ENCODE peak calls at places on chromosomes 1 and 21, in eight cellular contexts. One of them, this sample, is unnamed.

GRCh38 chr1:228337711-228338520 is 68.7 kb downstream of the TRIM11 start:
- DNase-seq in mesenchymal stem cell: no peak
- DNase-seq in tibial nerve: no peak
- DNase-seq in CD8-positive, alpha-beta T cell: peak; percentile 4
- DNase-seq in psoas muscle: peak; percentile 63
- DNase-seq in endothelial cell of umbilical vein: no peak
- DNase-seq in fibroblast of lung: no peak
- DNase-seq in prostate gland: no peak
- DNase-seq in this sample: no peak

GRCh38 chr1:223001653-223002634 is 141.1 kb downstream of the TLR5 start:
- DNase-seq in mesenchymal stem cell: no peak
- DNase-seq in tibial nerve: no peak
- DNase-seq in CD8-positive, alpha-beta T cell: no peak
- DNase-seq in psoas muscle: no peak
- DNase-seq in endothelial cell of umbilical vein: no peak
- DNase-seq in fibroblast of lung: peak; percentile 26
- DNase-seq in prostate gland: no peak
- DNase-seq in this sample: peak; percentile 64

GRCh38 chr1:17167041-17167782 is 37.7 kb upstream of the PADI1 start:
- DNase-seq in mesenchymal stem cell: no peak
- DNase-seq in tibial nerve: no peak
- DNase-seq in CD8-positive, alpha-beta T cell: no peak
- DNase-seq in psoas muscle: no peak
- DNase-seq in endothelial cell of umbilical vein: no peak
- DNase-seq in fibroblast of lung: no peak
- DNase-seq in prostate gland: no peak
- DNase-seq in this sample: no peak

GRCh38 chr1:219020386-219020785 is 153.3 kb upstream of the LYPLAL1 start:
- DNase-seq in mesenchymal stem cell: peak; percentile 81
- DNase-seq in tibial nerve: no peak
- DNase-seq in CD8-positive, alpha-beta T cell: no peak
- DNase-seq in psoas muscle: no peak
- DNase-seq in endothelial cell of umbilical vein: peak; percentile 52
- DNase-seq in fibroblast of lung: no peak
- DNase-seq in prostate gland: no peak
- DNase-seq in this sample: no peak

GRCh38 chr21:28537371-28538079 is 455.2 kb downstream of the LTN1 start:
- DNase-seq in mesenchymal stem cell: peak; percentile 84
- DNase-seq in tibial nerve: no peak
- DNase-seq in CD8-positive, alpha-beta T cell: no peak
- DNase-seq in psoas muscle: no peak
- DNase-seq in endothelial cell of umbilical vein: peak; percentile 82
- DNase-seq in fibroblast of lung: peak; percentile 98
- DNase-seq in prostate gland: no peak
- DNase-seq in this sample: peak; percentile 99

GRCh38 chr21:25850126-25850831 is 115.5 kb downstream of the GABPA start:
- DNase-seq in mesenchymal stem cell: peak; percentile 49
- DNase-seq in tibial nerve: no peak
- DNase-seq in CD8-positive, alpha-beta T cell: no peak
- DNase-seq in psoas muscle: no peak
- DNase-seq in endothelial cell of umbilical vein: no peak
- DNase-seq in fibroblast of lung: no peak
- DNase-seq in prostate gland: no peak
- DNase-seq in this sample: no peak

GRCh38 chr1:52567943-52568342 is 15.1 kb upstream of the TUT4 start:
- DNase-seq in mesenchymal stem cell: no peak
- DNase-seq in tibial nerve: no peak
- DNase-seq in CD8-positive, alpha-beta T cell: peak; percentile 10
- DNase-seq in psoas muscle: no peak
- DNase-seq in endothelial cell of umbilical vein: no peak
- DNase-seq in fibroblast of lung: peak; percentile 22
- DNase-seq in prostate gland: no peak
- DNase-seq in this sample: no peak

GRCh38 chr1:182032251-182032650 is 29.3 kb downstream of the ZNF648 start:
- DNase-seq in mesenchymal stem cell: no peak
- DNase-seq in tibial nerve: no peak
- DNase-seq in CD8-positive, alpha-beta T cell: no peak
- DNase-seq in psoas muscle: no peak
- DNase-seq in endothelial cell of umbilical vein: no peak
- DNase-seq in fibroblast of lung: no peak
- DNase-seq in prostate gland: no peak
- DNase-seq in this sample: peak; percentile 49

GRCh38 chr1:211613108-211613947 is 34.4 kb upstream of the SLC30A1 start:
- DNase-seq in mesenchymal stem cell: peak; percentile 96
- DNase-seq in tibial nerve: peak; percentile 68
- DNase-seq in CD8-positive, alpha-beta T cell: no peak
- DNase-seq in psoas muscle: peak; percentile 83
- DNase-seq in endothelial cell of umbilical vein: no peak
- DNase-seq in fibroblast of lung: peak; percentile 96
- DNase-seq in prostate gland: peak; percentile 50
- DNase-seq in this sample: peak; percentile 39

GRCh38 chr1:39407889-39408640 is 83.4 kb upstream of the BMP8A start:
- DNase-seq in mesenchymal stem cell: no peak
- DNase-seq in tibial nerve: no peak
- DNase-seq in CD8-positive, alpha-beta T cell: no peak
- DNase-seq in psoas muscle: no peak
- DNase-seq in endothelial cell of umbilical vein: no peak
- DNase-seq in fibroblast of lung: no peak
- DNase-seq in prostate gland: no peak
- DNase-seq in this sample: peak; percentile 18

GRCh38 chr1:243345205-243345604 is 89.4 kb downstream of the SDCCAG8 start:
- DNase-seq in mesenchymal stem cell: no peak
- DNase-seq in tibial nerve: no peak
- DNase-seq in CD8-positive, alpha-beta T cell: no peak
- DNase-seq in psoas muscle: no peak
- DNase-seq in endothelial cell of umbilical vein: peak; percentile 49
- DNase-seq in fibroblast of lung: peak; percentile 28
- DNase-seq in prostate gland: peak; percentile 27
- DNase-seq in this sample: peak; percentile 41

GRCh38 chr1:9410737-9411297 is 118.1 kb downstream of the SPSB1 start:
- DNase-seq in mesenchymal stem cell: peak; percentile 100
- DNase-seq in tibial nerve: no peak
- DNase-seq in CD8-positive, alpha-beta T cell: no peak
- DNase-seq in psoas muscle: no peak
- DNase-seq in endothelial cell of umbilical vein: peak; percentile 65
- DNase-seq in fibroblast of lung: peak; percentile 30
- DNase-seq in prostate gland: no peak
- DNase-seq in this sample: no peak

GRCh38 chr1:205943245-205943644 is at the start of gene SLC26A9:
- DNase-seq in mesenchymal stem cell: no peak
- DNase-seq in tibial nerve: no peak
- DNase-seq in CD8-positive, alpha-beta T cell: no peak
- DNase-seq in psoas muscle: no peak
- DNase-seq in endothelial cell of umbilical vein: no peak
- DNase-seq in fibroblast of lung: no peak
- DNase-seq in prostate gland: no peak
- DNase-seq in this sample: no peak

GRCh38 chr1:48979940-48980339 is 203.2 kb upstream of the BEND5 start:
- DNase-seq in mesenchymal stem cell: no peak
- DNase-seq in tibial nerve: no peak
- DNase-seq in CD8-positive, alpha-beta T cell: no peak
- DNase-seq in psoas muscle: no peak
- DNase-seq in endothelial cell of umbilical vein: no peak
- DNase-seq in fibroblast of lung: no peak
- DNase-seq in prostate gland: no peak
- DNase-seq in this sample: no peak

GRCh38 chr1:23930861-23931471 is 17.8 kb upstream of the CNR2 start:
- DNase-seq in mesenchymal stem cell: peak; percentile 45
- DNase-seq in tibial nerve: no peak
- DNase-seq in CD8-positive, alpha-beta T cell: no peak
- DNase-seq in psoas muscle: no peak
- DNase-seq in endothelial cell of umbilical vein: no peak
- DNase-seq in fibroblast of lung: peak; percentile 49
- DNase-seq in prostate gland: no peak
- DNase-seq in this sample: no peak

DNA sequence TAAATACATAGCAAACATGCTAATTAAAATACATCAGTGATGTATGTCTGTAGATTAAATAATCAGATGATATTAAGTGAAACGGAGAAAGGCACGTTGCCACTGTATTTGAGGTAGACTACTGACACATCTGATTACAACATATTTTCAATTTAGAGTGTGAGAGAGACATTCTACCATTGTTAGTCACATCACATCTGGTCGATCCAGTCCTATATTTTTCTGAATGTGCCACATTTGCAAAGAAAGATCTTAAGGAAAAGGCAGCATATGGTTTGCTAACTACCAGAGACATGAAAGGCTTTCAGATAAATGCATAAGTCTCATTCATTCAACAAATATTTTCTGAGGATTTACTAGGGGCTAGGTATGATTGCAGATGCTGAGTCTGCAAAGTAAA is 114.3 kb upstream of the RUNX1 start:
- DNase-seq in mesenchymal stem cell: no peak
- DNase-seq in tibial nerve: no peak
- DNase-seq in CD8-positive, alpha-beta T cell: no peak
- DNase-seq in psoas muscle: no peak
- DNase-seq in endothelial cell of umbilical vein: no peak
- DNase-seq in fibroblast of lung: peak; percentile 28
- DNase-seq in prostate gland: no peak
- DNase-seq in this sample: peak; percentile 68
- H3K27ac ChIP-seq in mesenchymal stem cell: no peak overlapping the region
- H3K27ac ChIP-seq in tibial nerve: no peak overlapping the region
- H3K27ac ChIP-seq in CD8-positive, alpha-beta T cell: no peak overlapping the region
- H3K27ac ChIP-seq in psoas muscle: no peak overlapping the region
- H3K27ac ChIP-seq in endothelial cell of umbilical vein: no peak overlapping the region
- H3K27ac ChIP-seq in fibroblast of lung: no peak overlapping the region
- H3K27ac ChIP-seq in prostate gland: no peak overlapping the region
- H3K27ac ChIP-seq in this sample: no peak overlapping the region

GRCh38 chr1:175192630-175193338 is at the start of gene KIAA0040:
- DNase-seq in mesenchymal stem cell: peak; percentile 56
- DNase-seq in tibial nerve: peak; percentile 59
- DNase-seq in CD8-positive, alpha-beta T cell: peak; percentile 63
- DNase-seq in psoas muscle: peak; percentile 88
- DNase-seq in endothelial cell of umbilical vein: peak; percentile 62
- DNase-seq in fibroblast of lung: no peak
- DNase-seq in prostate gland: peak; percentile 81
- DNase-seq in this sample: peak; percentile 77

GRCh38 chr1:175191654-175192053 is 922 bp downstream of the KIAA0040 start:
- DNase-seq in mesenchymal stem cell: peak; percentile 24
- DNase-seq in tibial nerve: no peak
- DNase-seq in CD8-positive, alpha-beta T cell: no peak
- DNase-seq in psoas muscle: no peak
- DNase-seq in endothelial cell of umbilical vein: peak; percentile 4
- DNase-seq in fibroblast of lung: no peak
- DNase-seq in prostate gland: peak; percentile 29
- DNase-seq in this sample: no peak

GRCh38 chr1:175195281-175195680 is 2.7 kb upstream of the KIAA0040 start:
- DNase-seq in mesenchymal stem cell: no peak
- DNase-seq in tibial nerve: no peak
- DNase-seq in CD8-positive, alpha-beta T cell: no peak
- DNase-seq in psoas muscle: no peak
- DNase-seq in endothelial cell of umbilical vein: no peak
- DNase-seq in fibroblast of lung: no peak
- DNase-seq in prostate gland: no peak
- DNase-seq in this sample: no peak

GRCh38 chr1:175193339-175193950 is 869 bp upstream of the KIAA0040 start:
- DNase-seq in mesenchymal stem cell: peak; percentile 9
- DNase-seq in tibial nerve: no peak
- DNase-seq in CD8-positive, alpha-beta T cell: no peak
- DNase-seq in psoas muscle: no peak
- DNase-seq in endothelial cell of umbilical vein: peak; percentile 4
- DNase-seq in fibroblast of lung: no peak
- DNase-seq in prostate gland: no peak
- DNase-seq in this sample: peak; percentile 59

DNA sequence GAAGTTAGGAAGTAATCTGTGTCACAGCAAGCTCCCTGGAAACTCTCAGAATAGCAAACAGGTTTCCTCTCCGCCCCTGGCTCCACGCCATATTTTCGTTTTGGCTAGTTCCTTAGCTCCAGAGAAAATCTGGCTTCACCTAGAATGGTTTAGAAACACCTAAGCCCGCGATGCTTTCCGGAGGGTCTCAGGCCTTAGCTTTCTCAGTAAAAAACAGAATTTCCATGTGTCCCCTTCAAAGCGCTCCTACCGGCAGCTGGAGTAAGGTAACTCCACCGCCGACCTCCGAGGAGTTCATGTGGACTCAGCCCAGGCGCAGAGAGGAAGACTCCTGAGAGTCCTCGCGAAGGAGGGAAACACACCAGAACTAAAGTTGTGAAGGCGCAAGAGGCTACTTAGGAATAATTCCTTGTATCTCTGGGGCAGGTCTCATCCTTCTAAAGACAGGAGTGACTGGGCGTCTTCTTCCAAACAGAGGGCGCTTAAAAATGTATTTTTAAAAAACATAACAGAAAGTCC is 406 bp downstream of the KIAA0040 start:
- DNase-seq in mesenchymal stem cell: peak; percentile 18
- DNase-seq in tibial nerve: peak; percentile 37
- DNase-seq in CD8-positive, alpha-beta T cell: peak; percentile 26
- DNase-seq in psoas muscle: peak; percentile 70
- DNase-seq in endothelial cell of umbilical vein: peak; percentile 45
- DNase-seq in fibroblast of lung: no peak
- DNase-seq in prostate gland: peak; percentile 78
- DNase-seq in this sample: peak; percentile 71
- H3K4me1 ChIP-seq in mesenchymal stem cell: peaks cover 12% of the 10 kb centered on the region
- H3K4me1 ChIP-seq in tibial nerve: peaks cover 56% of the 10 kb centered on the region
- H3K4me1 ChIP-seq in CD8-positive, alpha-beta T cell: peaks cover 48% of the 10 kb centered on the region
- H3K4me1 ChIP-seq in psoas muscle: peaks cover 32% of the 10 kb centered on the region
- H3K4me1 ChIP-seq in endothelial cell of umbilical vein: peaks cover 13% of the 10 kb centered on the region
- H3K4me1 ChIP-seq in fibroblast of lung: peaks cover 3% of the 10 kb centered on the region
- H3K4me1 ChIP-seq in prostate gland: no peaks in the 10 kb centered on the region
- H3K4me1 ChIP-seq in this sample: peaks cover 48% of the 10 kb centered on the region

DNA sequence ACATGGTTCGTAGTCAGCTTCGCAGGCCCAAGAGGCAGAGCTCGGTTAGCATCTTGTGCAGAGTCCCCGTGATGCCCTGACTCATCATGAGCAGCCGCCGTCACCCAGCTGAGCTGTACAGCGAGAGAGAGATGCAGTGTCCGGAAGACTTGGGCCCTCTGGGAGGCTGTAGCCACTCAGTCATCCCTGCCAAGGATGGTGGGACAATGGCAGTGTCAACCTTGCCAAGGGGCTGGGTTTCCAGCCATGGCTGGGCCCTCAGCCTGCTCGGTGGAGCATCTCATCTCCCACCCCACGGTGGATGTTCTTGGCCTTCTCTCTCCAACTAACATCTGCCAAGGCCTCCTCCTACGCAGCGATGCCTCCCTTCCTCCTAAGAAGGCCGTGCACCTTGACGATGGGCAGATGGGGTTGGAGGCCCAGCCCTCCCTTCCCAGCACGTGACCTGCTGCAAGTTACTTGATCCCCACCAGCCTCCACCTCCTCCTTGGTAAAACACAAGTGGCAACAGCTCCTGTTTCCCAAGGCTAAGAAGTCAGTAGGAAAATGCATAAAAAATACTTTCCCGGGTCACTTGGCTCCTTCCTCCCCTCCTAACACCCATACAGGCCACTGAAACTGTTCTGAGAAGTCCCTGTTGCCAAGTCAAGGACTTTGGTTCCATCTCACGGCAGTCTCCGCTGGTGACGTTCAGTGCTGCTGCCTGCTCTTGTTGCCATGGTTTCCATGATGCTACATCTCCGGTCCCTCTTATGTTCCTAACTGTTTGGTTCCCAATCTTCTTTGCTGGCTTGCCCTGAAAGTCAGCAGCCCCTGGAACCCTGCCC is 384.7 kb upstream of the VAMP3 start:
- DNase-seq in mesenchymal stem cell: no peak
- DNase-seq in tibial nerve: no peak
- DNase-seq in CD8-positive, alpha-beta T cell: no peak
- DNase-seq in psoas muscle: no peak
- DNase-seq in endothelial cell of umbilical vein: no peak
- DNase-seq in fibroblast of lung: no peak
- DNase-seq in prostate gland: no peak
- DNase-seq in this sample: no peak
- H3K27ac ChIP-seq in mesenchymal stem cell: no peak overlapping the region
- H3K27ac ChIP-seq in tibial nerve: no peak overlapping the region
- H3K27ac ChIP-seq in CD8-positive, alpha-beta T cell: no peak overlapping the region
- H3K27ac ChIP-seq in psoas muscle: no peak overlapping the region
- H3K27ac ChIP-seq in endothelial cell of umbilical vein: no peak overlapping the region
- H3K27ac ChIP-seq in fibroblast of lung: no peak overlapping the region
- H3K27ac ChIP-seq in prostate gland: no peak overlapping the region
- H3K27ac ChIP-seq in this sample: no peak overlapping the region

GRCh38 chr1:88276158-88276557 is 407.9 kb upstream of the PKN2 start:
- DNase-seq in mesenchymal stem cell: no peak
- DNase-seq in tibial nerve: no peak
- DNase-seq in CD8-positive, alpha-beta T cell: no peak
- DNase-seq in psoas muscle: no peak
- DNase-seq in endothelial cell of umbilical vein: peak; percentile 25
- DNase-seq in fibroblast of lung: peak; percentile 37
- DNase-seq in prostate gland: no peak
- DNase-seq in this sample: peak; percentile 79
- H3K4me1 ChIP-seq in mesenchymal stem cell: no peaks in the 10 kb centered on the region
- H3K4me1 ChIP-seq in tibial nerve: no peaks in the 10 kb centered on the region
- H3K4me1 ChIP-seq in CD8-positive, alpha-beta T cell: no peaks in the 10 kb centered on the region
- H3K4me1 ChIP-seq in psoas muscle: no peaks in the 10 kb centered on the region
- H3K4me1 ChIP-seq in endothelial cell of umbilical vein: no peaks in the 10 kb centered on the region
- H3K4me1 ChIP-seq in fibroblast of lung: no peaks in the 10 kb centered on the region
- H3K4me1 ChIP-seq in prostate gland: no peaks in the 10 kb centered on the region
- H3K4me1 ChIP-seq in this sample: peaks cover 7% of the 10 kb centered on the region

This sample was measured in PC-3.